ENCODE peak calls at places on chromosomes 5 and 9, in five cellular contexts. T is SK-N-SH, B is HepG2, P is GM12878, M is K562. A is an unnamed sample.

GRCh38 chr5:15897609-15898008 is 282.0 kb downstream of the MARCHF11 start:
- DNase-seq in B (no peak), T (no peak), M (no peak), P (no peak), A (no peak)

GRCh38 chr5:147472669-147473131 is 37.2 kb downstream of the DPYSL3 start:
- DNase-seq in P (no peak), M (no peak), B (no peak), T (peak; percentile 74), A (no peak)

GRCh38 chr9:87327567-87328125 is 170.0 kb upstream of the DAPK1 start:
- DNase-seq in P (no peak), M (no peak), T (peak; percentile 27), B (no peak), A (no peak)

GRCh38 chr5:133259199-133259997 is 207.6 kb downstream of the HSPA4 start:
- DNase-seq in B (no peak), M (no peak), P (no peak), T (no peak), A (no peak)

GRCh38 chr9:126335837-126336236 is 9.2 kb downstream of the MVB12B start:
- DNase-seq in M (no peak), T (peak; percentile 43), B (no peak), P (no peak), A (no peak)

GRCh38 chr5:108619815-108620214 is 127.9 kb upstream of the FER start:
- DNase-seq in T (no peak), P (no peak), M (no peak), B (no peak), A (no peak)

GRCh38 chr9:132114102-132114707 is 34.5 kb upstream of the MED27 start:
- DNase-seq in M (peak; percentile 79), T (no peak), B (peak; percentile 40), P (no peak), A (peak; percentile 81)

GRCh38 chr5:129367883-129368282 is 92.2 kb upstream of the ADAMTS19 start:
- DNase-seq in P (no peak), T (no peak), B (no peak), M (no peak), A (no peak)

GRCh38 chr9:32741706-32742105 is 41.6 kb upstream of the TMEM215 start:
- DNase-seq in P (no peak), T (no peak), M (no peak), B (peak; percentile 54), A (no peak)

GRCh38 chr5:93717162-93717561 is 24.2 kb downstream of the POU5F2 start:
- DNase-seq in P (no peak), M (no peak), B (peak; percentile 45), T (no peak), A (no peak)

GRCh38 chr9:98575379-98576346 is 133.1 kb downstream of the GABBR2 start:
- DNase-seq in T (no peak), M (peak; percentile 92), P (peak; percentile 86), B (no peak), A (no peak)

GRCh38 chr9:132575005-132575609 is 7.3 kb upstream of the BARHL1 start:
- DNase-seq in M (peak; percentile 83), B (peak; percentile 48), P (no peak), T (peak; percentile 93), A (peak; percentile 88)

DNA sequence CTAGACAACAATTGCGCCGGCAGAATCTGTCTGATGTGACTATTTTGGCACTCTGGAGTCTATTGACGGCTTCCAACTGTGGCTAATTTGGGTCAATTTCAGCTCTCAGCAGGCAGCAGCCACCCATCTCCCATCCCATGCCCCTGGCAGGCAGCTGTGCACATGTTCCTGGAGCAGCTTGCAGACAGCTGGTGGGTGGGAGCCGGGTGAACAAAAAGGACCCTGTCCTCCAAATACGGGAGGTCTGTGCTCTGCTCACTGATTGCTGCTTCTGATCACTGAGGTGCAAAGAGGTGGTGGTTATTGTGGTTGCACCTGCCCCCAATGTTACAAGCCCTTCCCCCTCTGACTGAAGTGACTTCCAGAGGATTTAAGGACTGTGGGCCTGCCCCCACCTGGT is 45.0 kb upstream of the N4BP3 start:
- DNase-seq in M (no peak), T (peak; percentile 50), B (no peak), P (no peak), A (no peak)
- TF ChIP-seq FOXM1 in M (no peak), T (no peak), B (no peak), P (no peak), A (no peak)

DNA sequence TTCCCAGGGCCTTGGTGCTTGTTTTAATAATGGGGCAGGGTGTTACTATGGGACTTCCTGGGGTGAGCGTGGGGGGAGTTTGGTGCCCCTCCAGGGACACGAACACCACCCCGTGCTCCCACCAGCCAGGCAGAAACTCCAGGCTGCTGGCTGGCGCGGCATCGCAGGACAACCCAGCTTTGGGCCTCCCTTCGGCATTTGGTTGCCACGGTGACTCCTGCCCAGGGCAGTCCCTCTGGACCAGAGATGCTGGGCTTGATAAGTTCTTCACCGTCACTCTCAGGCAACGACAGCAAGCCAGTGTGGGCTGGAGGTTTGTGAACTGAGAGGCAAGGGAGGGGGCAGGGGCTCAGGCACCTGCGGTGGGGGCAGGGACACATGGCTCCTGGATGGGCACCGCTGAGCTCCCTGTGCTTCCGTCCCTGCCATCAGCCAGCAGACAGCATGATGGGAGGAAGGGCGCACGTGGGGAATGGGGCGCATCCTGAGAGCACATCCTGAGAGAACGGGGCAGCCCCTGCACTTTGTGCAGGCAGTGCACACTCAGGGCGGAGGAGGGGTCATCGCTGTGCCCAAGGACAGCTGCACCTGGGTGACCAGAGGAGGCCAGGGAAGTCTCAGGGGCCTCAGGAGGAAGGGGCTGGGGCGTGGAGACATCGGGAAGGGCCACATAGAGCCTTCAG is 116.4 kb downstream of the RXRA start:
- DNase-seq in T (peak; percentile 72), B (no peak), M (no peak), P (no peak), A (no peak)
- TF ChIP-seq FOXM1 in T (no peak), B (no peak), M (no peak), P (no peak), A (no peak)

GRCh38 chr5:139926797-139927503 is 116.1 kb downstream of the NRG2 start:
- DNase-seq in T (no peak), B (no peak), M (no peak), P (no peak), A (peak; percentile 2)
- TF ChIP-seq FOXM1 in T (no peak), B (no peak), M (no peak), P (no peak), A (no peak)

DNA sequence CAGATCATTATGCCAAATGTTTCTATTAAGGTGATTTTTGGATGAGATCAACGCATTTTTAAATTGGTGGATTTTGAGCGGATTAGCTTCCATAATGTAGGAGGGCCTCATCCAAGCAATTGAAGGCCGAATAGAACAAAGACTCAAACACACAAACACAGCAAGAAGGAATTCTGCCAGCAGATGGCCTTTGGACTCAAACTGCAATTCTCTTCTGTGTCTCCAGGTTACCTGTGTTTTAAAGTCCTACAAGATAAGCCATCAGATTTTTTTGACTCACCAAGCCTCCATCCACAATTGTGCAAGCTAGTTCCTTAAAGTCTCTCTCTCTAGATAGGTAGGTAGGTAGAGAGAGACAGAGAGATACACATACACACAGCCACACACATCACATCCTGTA is 25.5 kb downstream of the CDH6 start:
- DNase-seq in B (peak; percentile 48), M (no peak), P (no peak), T (no peak), A (no peak)
- TF ChIP-seq FOXM1 in B (no peak), M (no peak), P (no peak), T (no peak), A (no peak)

GRCh38 chr9:100096378-100096916 is 2.4 kb downstream of the ERP44 start:
- DNase-seq in B (no peak), T (no peak), P (no peak), M (no peak), A (no peak)
- TF ChIP-seq FOXM1 in B (no peak), T (no peak), P (no peak), M (no peak), A (no peak)

GRCh38 chr9:135960328-135961276 is 571 bp downstream of the UBAC1 start:
- DNase-seq in T (peak; percentile 80), M (peak; percentile 69), P (no peak), B (no peak), A (no peak)
- TF ChIP-seq FOXM1 in T (no peak), M (peak; percentile 23), P (no peak), B (no peak), A (no peak)

GRCh38 chr5:114857951-114858401 is 311.7 kb downstream of the TRIM36 start:
- DNase-seq in M (no peak), B (no peak), P (no peak), T (no peak), A (no peak)
- TF ChIP-seq FOXM1 in M (no peak), B (no peak), P (no peak), T (no peak), A (no peak)

DNA sequence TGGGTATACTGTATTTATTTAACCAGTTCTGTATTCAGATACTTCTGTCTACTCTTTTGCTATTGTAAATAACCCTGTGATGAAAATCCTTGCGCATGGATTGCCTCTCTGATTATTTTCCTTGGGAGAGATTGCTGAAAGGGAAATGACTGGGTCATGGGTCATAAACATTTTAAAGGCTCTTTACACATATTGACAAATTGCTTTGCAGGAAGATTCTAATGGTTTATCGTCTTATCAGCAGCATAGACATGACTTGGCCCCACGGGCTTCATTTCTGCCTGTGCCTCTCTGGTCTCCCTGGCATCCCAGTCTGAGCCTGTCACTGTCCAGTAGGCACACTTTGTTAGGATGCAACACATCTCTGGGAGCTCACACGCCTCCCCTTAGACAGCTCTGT is 52.3 kb downstream of the RGS3 start:
- DNase-seq in M (no peak), T (no peak), B (no peak), P (no peak), A (no peak)
- TF ChIP-seq FOXM1 in M (no peak), T (no peak), B (no peak), P (no peak), A (no peak)

GRCh38 chr9:15576350-15577050 is 23.7 kb downstream of the CCDC171 start:
- DNase-seq in B (no peak), M (no peak), P (no peak), T (no peak), A (no peak)

GRCh38 chr9:15584383-15584782 is 31.5 kb downstream of the CCDC171 start:
- DNase-seq in T (no peak), B (no peak), M (no peak), P (no peak), A (no peak)

DNA sequence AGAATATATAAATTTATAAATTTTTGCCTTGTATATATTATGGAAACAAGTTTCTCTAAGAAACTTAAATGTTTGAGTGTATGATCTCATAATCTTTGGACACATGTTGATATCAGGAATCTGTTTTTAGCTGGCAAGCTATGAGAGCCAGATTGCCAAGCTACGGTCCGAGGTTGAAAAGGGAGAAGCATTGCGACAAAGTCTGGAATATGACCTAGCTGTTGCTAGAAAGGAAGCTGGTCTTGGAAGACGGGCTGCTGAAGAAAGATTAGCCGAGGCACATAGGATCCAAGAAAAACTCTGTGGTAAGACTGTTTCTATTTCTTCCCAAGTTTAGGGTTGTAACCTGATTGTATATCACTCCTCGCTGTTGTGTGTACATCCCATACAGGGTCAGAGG is 25.9 kb downstream of the CCDC171 start:
- DNase-seq in P (no peak), M (no peak), B (no peak), T (no peak), A (no peak)
- TF ChIP-seq FOXM1 in P (no peak), M (no peak), B (no peak), T (no peak), A (no peak)

DNA sequence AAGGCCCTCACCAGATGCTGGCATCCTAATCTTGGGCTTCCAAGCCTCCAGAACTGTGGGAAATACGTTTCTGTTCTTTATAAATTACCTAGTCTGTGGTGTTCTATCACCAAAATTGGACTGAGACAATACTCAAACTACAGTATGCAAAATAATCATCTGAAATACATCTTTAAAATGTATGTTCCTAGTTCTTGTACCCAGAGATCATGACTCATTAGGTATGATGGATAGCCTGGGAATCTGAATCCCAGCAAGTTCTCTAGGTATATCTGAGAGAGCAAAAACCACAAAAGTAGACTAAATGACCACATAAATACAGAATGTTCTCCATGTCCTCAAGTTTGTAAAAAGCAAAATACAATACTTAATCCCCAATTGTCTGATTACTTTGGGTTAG is 166.3 kb downstream of the YIPF5 start:
- DNase-seq in P (no peak), B (no peak), M (no peak), T (no peak), A (no peak)
- TF ChIP-seq FOXM1 in P (no peak), B (no peak), M (no peak), T (no peak), A (no peak)

A was measured in HEK293T.